ENCODE peak calls at places on chromosomes 6 and 20, in four cellular contexts. One of them, this sample, is unnamed. For H3K4me1, the result is how much of the 10 kb centered on the place peaks cover.

GRCh38 chr6:145772846-145773245 is 37.5 kb upstream of the EPM2A start:
- DNase-seq in tibial nerve: no peak
- DNase-seq in aorta: no peak
- DNase-seq in neuronal stem cell: no peak
- DNase-seq in this sample: no peak

GRCh38 chr6:137286926-137287325 is 67.7 kb upstream of the IFNGR1 start:
- DNase-seq in aorta: no peak
- DNase-seq in neuronal stem cell: no peak
- DNase-seq in tibial nerve: no peak
- DNase-seq in this sample: no peak

GRCh38 chr6:117491916-117492315 is 9.4 kb downstream of the DCBLD1 start:
- DNase-seq in aorta: no peak
- DNase-seq in neuronal stem cell: no peak
- DNase-seq in tibial nerve: no peak
- DNase-seq in this sample: no peak

GRCh38 chr6:33248643-33248931 is 23.1 kb downstream of the VPS52 start:
- DNase-seq in aorta: no peak
- DNase-seq in neuronal stem cell: no peak
- DNase-seq in tibial nerve: no peak
- DNase-seq in this sample: no peak

GRCh38 chr6:165439928-165440554 is 130.6 kb upstream of the C6orf118 start:
- DNase-seq in aorta: no peak
- DNase-seq in neuronal stem cell: peak
- DNase-seq in tibial nerve: no peak
- DNase-seq in this sample: no peak

GRCh38 chr20:58802061-58802460 is 48.6 kb downstream of the GNAS-AS1 start:
- DNase-seq in aorta: no peak
- DNase-seq in neuronal stem cell: no peak
- DNase-seq in tibial nerve: no peak
- DNase-seq in this sample: no peak

GRCh38 chr20:51389543-51389924 is 153.0 kb downstream of the NFATC2 start:
- DNase-seq in tibial nerve: no peak
- DNase-seq in neuronal stem cell: no peak
- DNase-seq in aorta: no peak
- DNase-seq in this sample: no peak

GRCh38 chr6:46848684-46849360 is 55.6 kb downstream of the MEP1A start:
- DNase-seq in tibial nerve: peak
- DNase-seq in aorta: peak
- DNase-seq in neuronal stem cell: peak
- DNase-seq in this sample: peak

GRCh38 chr6:120873125-120873865 is 461.0 kb downstream of the TBC1D32 start:
- DNase-seq in aorta: peak
- DNase-seq in neuronal stem cell: no peak
- DNase-seq in tibial nerve: no peak
- DNase-seq in this sample: no peak

GRCh38 chr6:17115251-17116089 is 13.6 kb downstream of the STMND1 start:
- DNase-seq in neuronal stem cell: no peak
- DNase-seq in tibial nerve: no peak
- DNase-seq in aorta: no peak
- DNase-seq in this sample: no peak

GRCh38 chr6:160519603-160520042 is 144.5 kb downstream of the LPA start:
- DNase-seq in neuronal stem cell: no peak
- DNase-seq in tibial nerve: no peak
- DNase-seq in aorta: no peak
- DNase-seq in this sample: peak

GRCh38 chr6:40877362-40877761 is 161.7 kb downstream of the UNC5CL start:
- DNase-seq in aorta: no peak
- DNase-seq in neuronal stem cell: no peak
- DNase-seq in tibial nerve: no peak
- DNase-seq in this sample: no peak

GRCh38 chr6:16154904-16155303 is 26.0 kb downstream of the MYLIP start:
- DNase-seq in neuronal stem cell: no peak
- DNase-seq in aorta: peak
- DNase-seq in tibial nerve: no peak
- DNase-seq in this sample: no peak

GRCh38 chr20:8094415-8094818 is 37.6 kb upstream of the PLCB1 start:
- DNase-seq in neuronal stem cell: no peak
- DNase-seq in tibial nerve: peak
- DNase-seq in aorta: peak
- DNase-seq in this sample: no peak

GRCh38 chr20:31605902-31606677 is 1.0 kb downstream of the ID1 start:
- DNase-seq in tibial nerve: no peak
- DNase-seq in neuronal stem cell: no peak
- DNase-seq in aorta: no peak
- DNase-seq in this sample: no peak

GRCh38 chr20:52130406-52130805 is 61.2 kb downstream of the ZFP64 start:
- DNase-seq in tibial nerve: no peak
- DNase-seq in aorta: no peak
- DNase-seq in neuronal stem cell: no peak
- DNase-seq in this sample: no peak

GRCh38 chr6:150492507-150492906 is 107.2 kb upstream of the PLEKHG1 start:
- DNase-seq in tibial nerve: no peak
- DNase-seq in neuronal stem cell: no peak
- DNase-seq in aorta: no peak
- DNase-seq in this sample: no peak

GRCh38 chr20:24796236-24796635 is 152.8 kb upstream of the CST7 start:
- DNase-seq in neuronal stem cell: no peak
- DNase-seq in aorta: no peak
- DNase-seq in tibial nerve: no peak
- DNase-seq in this sample: no peak

GRCh38 chr20:61819921-61820825 is 245.5 kb downstream of the TAF4 start:
- DNase-seq in neuronal stem cell: no peak
- DNase-seq in tibial nerve: no peak
- DNase-seq in aorta: peak
- DNase-seq in this sample: no peak

GRCh38 chr20:49685161-49685601 is 28.5 kb downstream of the B4GALT5 start:
- DNase-seq in tibial nerve: no peak
- DNase-seq in aorta: peak
- DNase-seq in neuronal stem cell: no peak
- DNase-seq in this sample: no peak

GRCh38 chr6:168265827-168266815 is 53.5 kb downstream of the DACT2 start:
- DNase-seq in neuronal stem cell: no peak
- DNase-seq in tibial nerve: no peak
- DNase-seq in aorta: no peak
- DNase-seq in this sample: no peak

GRCh38 chr6:168269455-168270243 is 49.9 kb downstream of the DACT2 start:
- DNase-seq in aorta: no peak
- DNase-seq in neuronal stem cell: no peak
- DNase-seq in tibial nerve: no peak
- DNase-seq in this sample: no peak

GRCh38 chr6:168270274-168271174 is 49.1 kb downstream of the DACT2 start:
- DNase-seq in tibial nerve: no peak
- DNase-seq in neuronal stem cell: no peak
- DNase-seq in aorta: no peak
- DNase-seq in this sample: no peak

GRCh38 chr6:168265394-168265793 is 54.2 kb downstream of the DACT2 start:
- DNase-seq in neuronal stem cell: no peak
- DNase-seq in tibial nerve: no peak
- DNase-seq in aorta: no peak
- DNase-seq in this sample: no peak

DNA sequence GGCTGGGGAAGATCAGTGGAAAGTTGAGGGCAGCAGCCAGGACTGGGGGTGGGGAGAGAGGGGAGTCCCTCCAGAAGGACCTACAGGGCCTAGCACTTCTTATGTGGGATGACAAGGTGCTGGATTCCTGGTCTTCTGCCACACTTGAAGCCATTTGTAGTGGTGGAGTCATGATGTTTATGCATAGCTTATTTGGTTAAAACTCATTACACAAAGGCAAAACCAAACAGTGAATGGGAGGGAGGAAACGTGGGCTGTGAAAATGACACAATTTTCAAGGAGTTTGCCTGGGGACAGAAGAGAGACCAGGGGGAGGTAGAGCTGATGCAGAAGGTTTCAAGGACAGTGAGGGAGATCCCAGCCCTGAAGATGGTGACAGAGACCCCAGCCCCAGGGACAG is 50.8 kb downstream of the DACT2 start:
- DNase-seq in neuronal stem cell: no peak
- DNase-seq in aorta: no peak
- DNase-seq in tibial nerve: no peak
- DNase-seq in this sample: no peak
- H3K4me3 ChIP-seq in neuronal stem cell: no peak
- H3K4me3 ChIP-seq in aorta: no peak
- H3K4me3 ChIP-seq in tibial nerve: no peak
- H3K4me3 ChIP-seq in this sample: no peak

GRCh38 chr20:4045082-4045481 is 29.7 kb upstream of the RNF24 start:
- DNase-seq in neuronal stem cell: no peak
- DNase-seq in tibial nerve: no peak
- DNase-seq in aorta: no peak
- DNase-seq in this sample: no peak
- H3K4me1 ChIP-seq in neuronal stem cell: under half
- H3K4me1 ChIP-seq in tibial nerve: under half
- H3K4me1 ChIP-seq in aorta: under half
- H3K4me1 ChIP-seq in this sample: under half

GRCh38 chr6:52297433-52297832 is 12.9 kb upstream of the MCM3 start:
- DNase-seq in tibial nerve: no peak
- DNase-seq in aorta: no peak
- DNase-seq in neuronal stem cell: no peak
- DNase-seq in this sample: no peak

GRCh38 chr6:52301326-52301725 is 16.8 kb upstream of the MCM3 start:
- DNase-seq in neuronal stem cell: no peak
- DNase-seq in aorta: no peak
- DNase-seq in tibial nerve: no peak
- DNase-seq in this sample: no peak

GRCh38 chr6:52299598-52300144 is 15.1 kb upstream of the MCM3 start:
- DNase-seq in aorta: no peak
- DNase-seq in tibial nerve: no peak
- DNase-seq in neuronal stem cell: no peak
- DNase-seq in this sample: no peak

GRCh38 chr6:52303178-52303577 is 18.6 kb upstream of the MCM3 start:
- DNase-seq in tibial nerve: no peak
- DNase-seq in aorta: no peak
- DNase-seq in neuronal stem cell: no peak
- DNase-seq in this sample: no peak

DNA sequence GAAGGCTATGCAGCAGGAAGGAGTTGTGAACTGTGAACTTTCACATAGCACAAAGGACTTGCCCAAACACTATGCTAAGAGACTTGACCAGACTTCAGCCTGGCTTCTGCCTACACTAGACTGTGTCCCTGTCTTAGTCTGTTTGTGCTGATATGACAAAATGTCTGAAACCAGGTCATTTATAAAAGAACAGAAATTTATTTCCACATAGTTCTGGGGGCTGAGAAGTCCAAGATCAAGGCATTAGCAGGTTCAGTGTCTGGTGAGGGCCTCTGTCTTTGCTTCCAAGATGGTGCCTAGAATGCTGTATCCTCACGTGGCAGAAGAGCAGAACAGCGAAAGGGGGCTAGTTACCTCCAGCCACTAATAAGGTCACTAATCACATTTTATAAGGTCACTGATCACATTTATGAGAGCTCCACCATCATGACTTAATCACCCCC is 16.0 kb upstream of the MCM3 start:
- DNase-seq in tibial nerve: no peak
- DNase-seq in neuronal stem cell: no peak
- DNase-seq in aorta: no peak
- DNase-seq in this sample: no peak
- H3K27ac ChIP-seq in tibial nerve: no peak
- H3K27ac ChIP-seq in neuronal stem cell: no peak
- H3K27ac ChIP-seq in aorta: no peak
- H3K27ac ChIP-seq in this sample: no peak

DNA sequence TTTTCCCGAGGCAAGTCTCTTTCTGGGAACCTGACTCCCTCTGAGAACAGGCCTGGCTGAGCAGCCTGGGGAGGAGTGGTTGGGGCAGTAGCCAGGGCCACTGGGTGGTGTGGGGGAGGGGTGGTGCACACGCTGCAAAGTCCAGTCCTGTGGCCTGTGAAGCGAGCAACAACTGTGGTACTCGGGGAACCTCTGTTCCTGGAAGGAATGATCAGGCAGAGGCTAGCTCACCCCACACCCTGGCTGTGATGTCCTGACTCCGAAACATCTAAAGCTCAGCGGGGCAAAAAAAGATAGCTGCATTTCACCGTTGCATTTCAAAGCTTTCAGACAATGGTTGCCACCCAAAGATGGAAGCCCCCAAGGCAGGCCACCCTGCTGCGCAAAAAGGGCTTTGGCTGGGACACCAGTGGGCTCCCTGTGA is 25.5 kb downstream of the PCK1 start:
- DNase-seq in neuronal stem cell: no peak
- DNase-seq in aorta: no peak
- DNase-seq in tibial nerve: no peak
- DNase-seq in this sample: no peak
- H3K4me3 ChIP-seq in neuronal stem cell: no peak
- H3K4me3 ChIP-seq in aorta: no peak
- H3K4me3 ChIP-seq in tibial nerve: no peak
- H3K4me3 ChIP-seq in this sample: no peak

GRCh38 chr6:10400330-10400729 is 14.5 kb downstream of the TFAP2A start:
- DNase-seq in neuronal stem cell: no peak
- DNase-seq in tibial nerve: no peak
- DNase-seq in aorta: no peak
- DNase-seq in this sample: no peak

GRCh38 chr6:10399451-10399850 is 15.4 kb downstream of the TFAP2A start:
- DNase-seq in tibial nerve: no peak
- DNase-seq in aorta: no peak
- DNase-seq in neuronal stem cell: no peak
- DNase-seq in this sample: no peak

GRCh38 chr6:10401632-10402223 is 13.1 kb downstream of the TFAP2A start:
- DNase-seq in tibial nerve: no peak
- DNase-seq in neuronal stem cell: no peak
- DNase-seq in aorta: no peak
- DNase-seq in this sample: no peak

GRCh38 chr6:10402648-10403311 is 12.1 kb downstream of the TFAP2A start:
- DNase-seq in tibial nerve: no peak
- DNase-seq in neuronal stem cell: no peak
- DNase-seq in aorta: no peak
- DNase-seq in this sample: no peak

GRCh38 chr6:10401004-10401536 is 13.8 kb downstream of the TFAP2A start:
- DNase-seq in neuronal stem cell: no peak
- DNase-seq in aorta: no peak
- DNase-seq in tibial nerve: no peak
- DNase-seq in this sample: no peak
- H3K4me1 ChIP-seq in neuronal stem cell: under half
- H3K4me1 ChIP-seq in aorta: under half
- H3K4me1 ChIP-seq in tibial nerve: under half
- H3K4me1 ChIP-seq in this sample: under half

DNA sequence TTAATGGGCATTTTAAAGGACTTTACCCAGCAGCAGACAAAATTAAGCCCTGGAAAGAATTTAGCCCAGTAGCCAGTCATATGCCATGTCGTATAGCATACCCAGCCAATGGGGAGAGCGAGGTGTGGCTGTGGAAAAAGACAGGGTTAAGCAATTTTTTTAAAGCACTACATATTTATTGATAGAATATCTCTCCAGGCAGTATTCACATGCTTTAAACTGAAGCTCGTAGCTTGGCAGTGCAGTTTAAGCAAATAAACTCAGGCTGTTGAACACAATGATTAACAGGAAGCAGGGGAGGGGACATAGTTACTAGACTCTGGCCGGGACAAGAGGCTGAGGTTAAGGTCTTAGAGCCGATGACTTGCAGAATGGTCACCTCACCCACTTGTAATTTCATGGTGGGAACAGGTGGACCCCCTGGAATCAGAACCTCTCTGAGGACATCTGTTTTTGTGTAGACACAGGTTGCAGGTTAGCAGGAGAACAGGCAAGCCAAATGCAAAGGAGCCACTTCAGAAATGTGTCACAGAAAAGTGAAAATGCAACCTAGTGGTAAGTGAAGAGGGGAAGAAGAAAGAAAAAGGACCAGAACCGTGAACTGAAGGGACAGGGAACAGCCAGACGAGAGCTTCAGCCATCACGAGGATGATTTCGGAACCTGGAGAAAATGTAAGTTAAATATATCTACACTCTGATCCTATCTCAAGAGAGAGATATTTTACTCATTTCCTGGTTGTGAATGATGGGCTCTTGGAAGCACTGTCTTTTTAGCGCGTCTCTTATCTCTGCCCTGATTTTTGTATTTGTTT is 7.2 kb downstream of the GCNT2 start:
- DNase-seq in tibial nerve: no peak
- DNase-seq in aorta: no peak
- DNase-seq in neuronal stem cell: no peak
- DNase-seq in this sample: no peak
- H3K27ac ChIP-seq in tibial nerve: peak
- H3K27ac ChIP-seq in aorta: peak
- H3K27ac ChIP-seq in neuronal stem cell: no peak
- H3K27ac ChIP-seq in this sample: no peak